ENCODE peak calls at places on chromosomes 12 and 14, in four cellular contexts. One of them, this sample, is unnamed.

GRCh38 chr12:122878780-122879612 is 16.9 kb downstream of the VPS37B start:
- DNase-seq in IMR-90: no peak
- DNase-seq in H1: no peak
- DNase-seq in mesendoderm: no peak
- DNase-seq in this sample: no peak

GRCh38 chr14:42460673-42461072 is 854.0 kb downstream of the LRFN5 start:
- DNase-seq in IMR-90: no peak
- DNase-seq in H1: no peak
- DNase-seq in mesendoderm: no peak
- DNase-seq in this sample: no peak

GRCh38 chr14:41303506-41303905 is 303.2 kb upstream of the LRFN5 start:
- DNase-seq in IMR-90: no peak
- DNase-seq in H1: no peak
- DNase-seq in mesendoderm: no peak
- DNase-seq in this sample: no peak

GRCh38 chr12:1226951-1227350 is 235.9 kb downstream of the ERC1 start:
- DNase-seq in IMR-90: no peak
- DNase-seq in H1: no peak
- DNase-seq in mesendoderm: no peak
- DNase-seq in this sample: no peak

GRCh38 chr14:51680031-51680430 is 28.3 kb downstream of the FRMD6 start:
- DNase-seq in IMR-90: no peak
- DNase-seq in H1: no peak
- DNase-seq in mesendoderm: peak
- DNase-seq in this sample: no peak

GRCh38 chr14:96351986-96352385 is 11.2 kb downstream of the ATG2B start:
- DNase-seq in IMR-90: peak
- DNase-seq in H1: no peak
- DNase-seq in mesendoderm: no peak
- DNase-seq in this sample: no peak

GRCh38 chr14:74301594-74302159 is 1.1 kb downstream of the ABCD4 start:
- DNase-seq in IMR-90: no peak
- DNase-seq in H1: no peak
- DNase-seq in mesendoderm: no peak
- DNase-seq in this sample: no peak

GRCh38 chr14:91005716-91006115 is 54.7 kb downstream of the RPS6KA5 start:
- DNase-seq in IMR-90: no peak
- DNase-seq in H1: no peak
- DNase-seq in mesendoderm: no peak
- DNase-seq in this sample: no peak

GRCh38 chr12:105085537-105085936 is 1.3 kb upstream of the ALDH1L2 start:
- DNase-seq in IMR-90: no peak
- DNase-seq in H1: no peak
- DNase-seq in mesendoderm: no peak
- DNase-seq in this sample: no peak

GRCh38 chr12:65420941-65421340 is 142.5 kb downstream of the MSRB3 start:
- DNase-seq in IMR-90: no peak
- DNase-seq in H1: no peak
- DNase-seq in mesendoderm: no peak
- DNase-seq in this sample: no peak

DNA sequence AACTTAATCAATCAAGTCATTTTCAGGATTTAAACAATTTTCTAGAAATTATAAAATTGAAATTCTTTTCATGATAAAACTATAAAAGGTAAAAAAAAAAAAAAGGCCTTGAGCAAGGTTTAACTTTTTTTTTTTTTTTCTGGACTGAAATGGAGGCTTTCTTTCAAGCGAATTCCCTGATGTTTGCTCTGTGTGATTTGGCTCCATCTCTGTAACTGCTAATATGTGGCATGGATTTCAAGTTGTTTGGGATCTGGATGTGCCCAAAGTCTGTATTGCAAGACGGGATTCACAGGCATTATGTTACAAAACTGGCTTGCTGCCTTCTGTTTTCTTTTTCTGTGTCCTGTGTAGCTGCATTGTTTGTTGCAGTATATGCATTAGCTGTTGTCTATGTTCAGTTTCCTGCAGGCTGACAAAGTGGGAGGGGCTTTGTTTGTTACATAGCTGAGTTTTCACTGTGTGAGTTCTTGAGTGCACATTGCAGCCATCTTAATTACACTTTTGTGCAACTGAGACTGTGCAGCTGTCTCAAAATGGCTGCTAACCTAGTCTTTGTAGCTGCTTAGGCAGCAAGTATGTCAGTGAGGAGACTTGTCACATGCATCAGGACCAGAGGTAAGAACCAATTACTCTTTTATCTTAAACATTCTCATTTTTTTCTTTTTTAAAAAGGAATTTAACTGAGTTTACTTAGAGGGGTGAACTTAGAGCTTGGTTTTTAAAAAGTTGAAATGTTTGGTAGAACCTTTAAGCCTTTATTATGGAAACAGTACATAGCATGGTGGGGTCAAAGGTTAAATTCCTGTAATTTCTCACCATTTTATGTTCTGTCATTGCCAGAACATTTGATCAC is 19.5 kb downstream of the ATF7IP start:
- DNase-seq in IMR-90: peak
- DNase-seq in H1: peak
- DNase-seq in mesendoderm: peak
- DNase-seq in this sample: peak
- H3K56ac ChIP-seq in IMR-90: peak
- H3K56ac ChIP-seq in H1: no peak
- H3K56ac ChIP-seq in mesendoderm: peak
- H3K56ac ChIP-seq in this sample: no peak

GRCh38 chr12:111295176-111295575 is 73.7 kb downstream of the PHETA1 start:
- DNase-seq in IMR-90: no peak
- DNase-seq in H1: no peak
- DNase-seq in mesendoderm: no peak
- DNase-seq in this sample: no peak

GRCh38 chr12:111297703-111298426 is 71.0 kb downstream of the PHETA1 start:
- DNase-seq in IMR-90: no peak
- DNase-seq in H1: no peak
- DNase-seq in mesendoderm: peak
- DNase-seq in this sample: peak

GRCh38 chr12:111296906-111297463 is 71.9 kb downstream of the PHETA1 start:
- DNase-seq in IMR-90: no peak
- DNase-seq in H1: no peak
- DNase-seq in mesendoderm: no peak
- DNase-seq in this sample: no peak

GRCh38 chr12:111291357-111291756 is 77.5 kb downstream of the PHETA1 start:
- DNase-seq in IMR-90: no peak
- DNase-seq in H1: no peak
- DNase-seq in mesendoderm: no peak
- DNase-seq in this sample: no peak

GRCh38 chr12:111293266-111294009 is 75.5 kb downstream of the PHETA1 start:
- DNase-seq in IMR-90: no peak
- DNase-seq in H1: no peak
- DNase-seq in mesendoderm: no peak
- DNase-seq in this sample: no peak
- H3K18ac ChIP-seq in IMR-90: no peak
- H3K18ac ChIP-seq in H1: no peak
- H3K18ac ChIP-seq in mesendoderm: no peak
- H3K18ac ChIP-seq in this sample: no peak

DNA sequence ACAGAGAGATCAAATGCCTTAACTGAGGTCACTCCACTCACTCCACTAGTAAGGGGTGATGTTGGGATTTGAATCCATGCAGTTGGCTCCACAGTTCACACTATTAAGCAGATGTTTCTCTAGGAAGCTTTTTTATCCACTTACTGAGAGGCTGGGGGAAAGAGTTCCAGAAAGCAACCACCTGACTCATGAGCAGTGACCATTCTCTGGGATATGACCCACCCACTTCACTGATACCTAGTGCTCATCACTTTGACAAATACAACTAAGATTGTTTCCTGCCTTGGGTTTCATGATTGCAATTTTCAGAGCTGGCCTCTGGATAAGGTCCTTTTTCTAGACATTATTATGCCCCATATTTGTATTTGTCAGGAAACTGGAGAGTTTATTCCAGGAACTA is 152.1 kb upstream of the PLEKHG7 start:
- DNase-seq in IMR-90: no peak
- DNase-seq in H1: no peak
- DNase-seq in mesendoderm: no peak
- DNase-seq in this sample: no peak
- H3K56ac ChIP-seq in IMR-90: no peak
- H3K56ac ChIP-seq in H1: no peak
- H3K56ac ChIP-seq in mesendoderm: no peak
- H3K56ac ChIP-seq in this sample: no peak

GRCh38 chr14:63852817-63853730 is at the start of gene SYNE2:
- DNase-seq in IMR-90: peak
- DNase-seq in H1: peak
- DNase-seq in mesendoderm: peak
- DNase-seq in this sample: peak
- H3K18ac ChIP-seq in IMR-90: no peak
- H3K18ac ChIP-seq in H1: peak
- H3K18ac ChIP-seq in mesendoderm: peak
- H3K18ac ChIP-seq in this sample: no peak

DNA sequence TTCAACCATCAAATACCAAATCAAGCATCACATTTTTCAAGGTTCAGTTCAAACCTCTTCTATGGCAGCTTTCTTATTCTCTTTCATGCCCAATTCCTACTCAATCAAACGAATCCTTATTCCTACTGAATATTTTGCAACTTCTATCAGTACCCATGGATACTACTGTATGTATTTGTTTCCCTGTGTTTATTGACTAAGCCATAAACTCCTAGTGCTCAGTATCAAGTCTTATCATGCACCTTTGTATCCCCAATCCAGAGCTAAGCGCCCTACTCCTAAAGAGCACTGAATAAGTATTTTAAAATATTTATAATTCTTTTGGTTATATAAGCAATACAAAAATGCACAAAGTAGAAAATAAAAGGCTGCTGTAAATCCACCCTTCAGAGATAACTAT is 52.6 kb downstream of the STXBP6 start:
- DNase-seq in IMR-90: no peak
- DNase-seq in H1: no peak
- DNase-seq in mesendoderm: no peak
- DNase-seq in this sample: no peak
- H3K56ac ChIP-seq in IMR-90: no peak
- H3K56ac ChIP-seq in H1: no peak
- H3K56ac ChIP-seq in mesendoderm: no peak
- H3K56ac ChIP-seq in this sample: no peak

This sample was measured in H9.